ENCODE peak calls at places on chromosome 17, in four cellular contexts. K is CD8-positive, alpha-beta T cell; F is Caco-2; D is BE2C. X is an unnamed sample.
A peak's percentile ranks its signal among the peaks of the same experiment; 100 is the strongest.

GRCh38 chr17:32520737-32521399 is 34.1 kb downstream of the CDK5R1 start:
- DNase-seq in K (no peak), D (no peak), F (no peak), X (no peak)

GRCh38 chr17:40547079-40547784 is 18.0 kb downstream of the CCR7 start:
- DNase-seq in F (no peak), K (no peak), D (no peak), X (no peak)

GRCh38 chr17:41049110-41049509 is 2.0 kb upstream of the KRTAP2-1 start:
- DNase-seq in K (no peak), F (no peak), D (no peak), X (no peak)

GRCh38 chr17:15262291-15263205 is 2.6 kb downstream of the PMP22 start:
- DNase-seq in D (peak; percentile 69), F (peak; percentile 11), K (no peak), X (peak; percentile 23)

GRCh38 chr17:60451965-60452364 is 29.7 kb downstream of the CHCT1 start:
- DNase-seq in K (no peak), F (no peak), D (no peak), X (no peak)

GRCh38 chr17:5128905-5129535 is 13.2 kb downstream of the USP6 start:
- DNase-seq in F (no peak), K (no peak), D (no peak), X (no peak)

GRCh38 chr17:15999974-16000827 is 577 bp downstream of the TTC19 start:
- DNase-seq in K (no peak), F (no peak), D (peak; percentile 36), X (no peak)

GRCh38 chr17:38598536-38598935 is 7.2 kb downstream of the SRCIN1 start:
- DNase-seq in K (no peak), F (peak; percentile 96), D (peak; percentile 90), X (peak; percentile 98)

GRCh38 chr17:19304209-19304608 is 58.3 kb downstream of the B9D1 start:
- DNase-seq in D (no peak), K (no peak), F (no peak), X (peak; percentile 14)

GRCh38 chr17:56934280-56934679 is 20.4 kb upstream of the TRIM25 start:
- DNase-seq in F (no peak), K (no peak), D (no peak), X (no peak)

GRCh38 chr17:57530026-57530425 is 215.1 kb downstream of the CCDC182 start:
- DNase-seq in D (no peak), K (no peak), F (no peak), X (no peak)

GRCh38 chr17:79622201-79622601 is 11.3 kb upstream of the RBFOX3 start:
- DNase-seq in F (no peak), D (no peak), K (no peak), X (no peak)

GRCh38 chr17:6279659-6280058 is 155.3 kb downstream of the AIPL1 start:
- DNase-seq in D (no peak), F (peak; percentile 46), K (no peak), X (peak; percentile 55)

GRCh38 chr17:45146616-45147101 is 1.6 kb upstream of the HEXIM1 start:
- DNase-seq in D (no peak), F (peak; percentile 82), K (no peak), X (peak; percentile 58)

GRCh38 chr17:79938696-79939435 is 96.8 kb downstream of the TBC1D16 start:
- DNase-seq in K (no peak), F (no peak), D (peak; percentile 6), X (no peak)

GRCh38 chr17:75589017-75589918 is 1.7 kb downstream of the MYO15B start:
- DNase-seq in K (peak; percentile 90), D (peak; percentile 99), F (peak; percentile 97), X (peak; percentile 95)

GRCh38 chr17:75590314-75590761 is 2.7 kb downstream of the MYO15B start:
- DNase-seq in F (no peak), K (no peak), D (no peak), X (no peak)

GRCh38 chr17:75589919-75590303 is 2.3 kb downstream of the MYO15B start:
- DNase-seq in D (no peak), F (no peak), K (no peak), X (no peak)

GRCh38 chr17:75587718-75588545 is at the start of gene MYO15B:
- DNase-seq in D (no peak), F (no peak), K (peak; percentile 31), X (peak; percentile 70)

DNA sequence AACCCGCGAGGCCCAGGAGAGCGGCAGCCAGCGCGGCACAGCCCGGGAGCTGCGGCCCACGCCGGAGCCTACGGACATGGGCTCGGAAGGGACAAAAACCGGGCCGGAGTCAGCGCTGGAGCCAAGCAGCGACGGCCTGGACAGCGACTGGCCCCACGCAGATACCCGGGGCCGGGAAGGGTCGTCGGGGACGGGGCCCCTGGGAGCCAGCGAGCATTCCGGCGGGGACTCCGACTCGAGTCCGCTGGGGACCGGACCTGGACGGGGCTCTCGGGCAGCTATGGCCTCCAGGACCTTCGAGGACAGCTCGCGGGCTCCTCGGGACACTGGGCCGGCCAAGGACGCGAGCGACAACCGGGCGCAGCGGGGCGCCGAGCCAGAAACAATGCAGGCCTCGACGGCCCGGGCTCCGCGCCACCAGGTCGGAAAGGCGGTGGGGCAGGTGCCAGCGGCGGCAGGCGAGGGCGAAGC is 981 bp downstream of the MYO15B start:
- DNase-seq in K (no peak), F (no peak), D (no peak), X (no peak)
- TF ChIP-seq CTCF in K (no peak), F (no peak), D (no peak), X (no peak)

DNA sequence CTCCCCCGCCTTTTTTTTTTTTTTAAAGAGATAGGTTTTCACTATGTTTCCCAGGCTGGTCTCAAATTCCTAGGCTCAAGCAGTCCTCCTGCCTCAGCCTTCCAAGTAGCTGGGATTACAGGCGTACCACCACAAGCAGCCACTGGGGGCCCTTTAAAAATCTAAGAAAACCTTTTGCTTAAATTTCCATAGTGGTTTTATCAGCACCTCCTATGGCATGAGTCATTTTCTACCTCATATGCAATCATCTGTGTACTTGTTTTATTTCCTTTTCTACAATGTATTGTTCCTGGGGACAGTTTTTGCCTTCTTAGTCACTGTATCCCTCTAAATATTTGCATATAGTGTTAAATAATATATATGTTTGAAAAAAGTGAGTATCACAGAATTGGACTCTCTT is 29.2 kb downstream of the GNA13 start:
- DNase-seq in K (no peak), D (peak; percentile 20), F (peak; percentile 61), X (peak; percentile 57)
- TF ChIP-seq CTCF in K (peak; percentile 59), D (peak; percentile 43), F (peak; percentile 22), X (no peak)

GRCh38 chr17:63116228-63116627 is 150.2 kb downstream of the TANC2 start:
- DNase-seq in D (peak; percentile 16), K (no peak), F (peak; percentile 25), X (no peak)

GRCh38 chr17:63116967-63117366 is 150.9 kb downstream of the TANC2 start:
- DNase-seq in F (no peak), D (peak; percentile 58), K (no peak), X (peak; percentile 58)

GRCh38 chr17:63117431-63117830 is 151.4 kb downstream of the TANC2 start:
- DNase-seq in D (no peak), K (no peak), F (no peak), X (no peak)

DNA sequence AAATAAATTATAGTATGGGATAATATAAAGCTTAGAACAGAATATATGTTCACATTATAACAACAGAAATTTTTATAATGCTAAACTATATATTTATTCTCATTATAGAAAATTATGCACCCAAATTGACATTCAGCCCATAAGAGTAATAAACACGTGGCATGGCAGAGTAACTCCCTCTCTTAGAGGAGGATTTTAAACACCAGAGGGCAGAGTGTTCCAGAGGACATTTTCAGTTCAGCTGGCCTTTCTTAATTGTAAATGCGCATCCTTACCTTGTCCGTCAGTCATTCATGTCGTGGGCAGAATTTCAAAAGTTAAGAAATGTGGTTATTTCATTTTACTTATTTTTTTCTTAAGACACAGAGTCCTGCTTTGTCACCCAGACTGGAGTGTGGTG is 147.1 kb downstream of the TANC2 start:
- DNase-seq in D (no peak), K (no peak), F (no peak), X (no peak)
- TF ChIP-seq CTCF in D (peak; percentile 36), K (no peak), F (no peak), X (no peak)

DNA sequence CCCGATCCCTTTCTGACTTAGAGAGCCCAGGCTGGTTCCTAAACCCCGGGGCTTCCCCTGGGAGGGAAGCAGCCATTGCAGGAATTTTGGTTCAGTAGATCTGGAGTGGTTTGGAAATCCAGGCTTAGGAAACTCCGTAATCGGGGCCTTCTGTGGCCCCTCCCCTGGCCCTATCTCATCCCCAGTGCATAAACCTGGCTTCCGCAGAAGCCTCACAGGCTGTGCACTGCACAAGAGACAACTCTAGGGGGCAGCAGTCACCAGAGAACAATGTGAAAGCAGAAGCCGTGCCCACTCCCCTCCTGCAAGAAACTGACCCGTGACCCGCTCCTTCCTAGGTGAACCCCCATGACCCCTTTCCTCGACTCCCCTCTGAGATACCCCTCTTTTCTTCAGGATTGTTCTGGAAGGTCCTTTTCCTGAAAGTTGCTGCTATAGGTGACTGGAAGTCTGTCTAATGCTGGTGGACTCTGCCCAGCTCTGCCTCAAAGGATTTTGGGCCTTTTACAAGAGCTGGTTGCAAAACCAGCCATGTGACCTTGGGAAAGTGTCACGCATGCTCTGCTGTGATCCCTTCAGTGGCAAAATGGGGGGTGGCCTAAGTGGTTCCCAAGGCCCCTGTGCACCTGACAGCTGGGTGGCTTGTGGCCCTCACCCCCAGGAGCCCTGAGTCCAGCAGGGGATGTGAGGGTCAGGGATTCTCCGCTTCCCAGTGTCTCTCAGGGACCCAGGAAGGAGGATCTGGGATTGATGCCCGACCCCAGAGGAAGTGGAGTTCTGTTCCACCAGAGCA is 14.4 kb downstream of the GUCY2D start:
- DNase-seq in F (peak; percentile 68), K (no peak), D (peak; percentile 58), X (peak; percentile 12)
- TF ChIP-seq CTCF in F (peak; percentile 47), K (peak; percentile 63), D (peak; percentile 69), X (peak; percentile 38)

DNA sequence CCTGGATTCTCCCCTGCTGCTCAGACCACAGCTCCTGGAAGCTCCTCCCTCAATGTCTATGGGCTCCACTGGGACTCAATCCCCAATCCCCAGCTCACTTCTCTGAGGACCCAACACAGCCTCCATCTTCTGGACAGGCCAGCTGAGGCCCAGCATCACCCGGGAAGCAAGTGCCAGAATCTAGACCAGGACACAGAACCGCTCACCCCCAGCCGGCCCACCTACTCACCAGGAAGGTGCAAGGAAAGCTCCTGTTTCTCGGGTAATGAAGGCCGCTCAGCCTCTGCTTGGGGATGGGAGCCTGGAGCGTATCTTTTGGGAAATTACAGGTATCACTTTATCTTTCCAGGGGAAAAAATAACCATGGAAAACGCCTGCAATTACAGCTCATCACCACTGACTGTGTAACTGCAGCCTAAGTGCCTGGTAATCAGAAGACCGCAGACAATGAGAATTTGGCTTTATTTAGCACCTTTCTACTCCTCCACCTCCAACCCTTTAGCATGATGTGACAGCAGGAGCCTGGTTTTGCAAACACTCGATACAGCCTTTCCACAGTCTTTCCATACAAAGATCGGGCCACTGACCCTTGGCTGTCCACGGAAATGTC is 49.6 kb upstream of the RPL38 start:
- DNase-seq in F (no peak), D (no peak), K (no peak), X (no peak)
- TF ChIP-seq CTCF in F (no peak), D (no peak), K (no peak), X (no peak)

X was measured in Calu3.